ENCODE peak calls at places on chromosome 22, in five cellular contexts. L, H, N, J and G are unnamed samples.

GRCh38 chr22:46546466-46547178 is 9.2 kb upstream of the CELSR1 start:
- DNase-seq in L (no peak), H (peak; percentile 87), N (no peak), J (peak; percentile 87), G (no peak)

GRCh38 chr22:37525073-37525745 is 6.0 kb upstream of the CARD10 start:
- DNase-seq in L (peak; percentile 52), H (peak; percentile 90), N (no peak), J (no peak), G (no peak)

GRCh38 chr22:37057226-37057625 is 5.7 kb downstream of the KCTD17 start:
- DNase-seq in L (no peak), H (no peak), N (no peak), J (no peak), G (no peak)

GRCh38 chr22:20174785-20175596 is 24.1 kb upstream of the CCDC188 start:
- DNase-seq in L (no peak), H (no peak), N (no peak), J (no peak), G (no peak)

GRCh38 chr22:37309221-37310074 is 27.1 kb downstream of the CYTH4 start:
- DNase-seq in L (no peak), H (no peak), N (no peak), J (peak; percentile 67), G (no peak)

GRCh38 chr22:37023743-37024338 is 4.3 kb downstream of the MPST start:
- DNase-seq in L (no peak), H (no peak), N (no peak), J (no peak), G (no peak)

GRCh38 chr22:38238519-38239051 is 34.2 kb downstream of the TMEM184B start:
- DNase-seq in L (no peak), H (no peak), N (no peak), J (no peak), G (peak; percentile 27)

GRCh38 chr22:27485842-27486241 is 315.7 kb downstream of the MN1 start:
- DNase-seq in L (no peak), H (no peak), N (no peak), J (no peak), G (no peak)

GRCh38 chr22:27386186-27386585 is 415.4 kb downstream of the MN1 start:
- DNase-seq in L (no peak), H (no peak), N (no peak), J (no peak), G (no peak)

GRCh38 chr22:17783317-17783716 is 9.0 kb upstream of the BID start:
- DNase-seq in L (no peak), H (no peak), N (no peak), J (peak; percentile 51), G (no peak)

GRCh38 chr22:25169278-25170031 is 30.2 kb upstream of the CRYBB3 start:
- DNase-seq in L (no peak), H (no peak), N (no peak), J (no peak), G (no peak)

GRCh38 chr22:31039393-31039792 is 41.7 kb upstream of the SMTN start:
- DNase-seq in L (peak; percentile 71), H (no peak), N (no peak), J (no peak), G (no peak)

GRCh38 chr22:32545801-32546200 is 71.2 kb downstream of the FBXO7 start:
- DNase-seq in L (no peak), H (no peak), N (no peak), J (no peak), G (no peak)

GRCh38 chr22:31678748-31679147 is 16.7 kb upstream of the PISD start:
- DNase-seq in L (no peak), H (no peak), N (no peak), J (no peak), G (no peak)

GRCh38 chr22:19892925-19893324 is 38.3 kb upstream of the GNB1L start:
- DNase-seq in L (no peak), H (no peak), N (no peak), J (no peak), G (no peak)

GRCh38 chr22:46536559-46537220 is 730 bp downstream of the CELSR1 start:
- DNase-seq in L (no peak), H (peak; percentile 15), N (no peak), J (no peak), G (no peak)

GRCh38 chr22:17866127-17866526 is 91.9 kb upstream of the BID start:
- DNase-seq in L (no peak), H (no peak), N (no peak), J (no peak), G (peak; percentile 89)

GRCh38 chr22:23178512-23179254 is 1.6 kb upstream of the BCR start:
- DNase-seq in L (no peak), H (peak; percentile 51), N (no peak), J (peak; percentile 84), G (peak; percentile 80)

GRCh38 chr22:30763815-30764686 is 69.4 kb downstream of the OSBP2 start:
- DNase-seq in L (peak; percentile 56), H (peak; percentile 69), N (no peak), J (no peak), G (no peak)

GRCh38 chr22:46010177-46010867 is 33.4 kb upstream of the WNT7B start:
- DNase-seq in L (no peak), H (no peak), N (no peak), J (peak; percentile 34), G (no peak)

GRCh38 chr22:20111045-20111688 is 4.7 kb upstream of the RANBP1 start:
- DNase-seq in L (no peak), H (no peak), N (no peak), J (peak; percentile 47), G (no peak)

GRCh38 chr22:46051646-46052045 is 74.7 kb upstream of the WNT7B start:
- DNase-seq in L (no peak), H (no peak), N (no peak), J (no peak), G (no peak)

GRCh38 chr22:22721681-22722309 is 77.4 kb downstream of the GGTLC2 start:
- DNase-seq in L (no peak), H (no peak), N (no peak), J (no peak), G (no peak)

GRCh38 chr22:41405588-41405987 is 23.8 kb downstream of the TEF start:
- DNase-seq in L (no peak), H (no peak), N (no peak), J (no peak), G (no peak)

GRCh38 chr22:41907436-41908401 is 7.2 kb downstream of the SHISA8 start:
- DNase-seq in L (no peak), H (no peak), N (no peak), J (no peak), G (no peak)

GRCh38 chr22:22158965-22159364 is 85.6 kb upstream of the VPREB1 start:
- DNase-seq in L (no peak), H (no peak), N (no peak), J (no peak), G (no peak)

GRCh38 chr22:42202048-42202447 is 68.4 kb downstream of the TCF20 start:
- DNase-seq in L (no peak), H (no peak), N (no peak), J (no peak), G (no peak)

GRCh38 chr22:24465566-24465965 is 29.6 kb upstream of the UPB1 start:
- DNase-seq in L (peak; percentile 58), H (peak; percentile 43), N (no peak), J (no peak), G (no peak)

GRCh38 chr22:30582788-30583575 is 8.5 kb upstream of the GAL3ST1 start:
- DNase-seq in L (no peak), H (no peak), N (no peak), J (no peak), G (no peak)

GRCh38 chr22:23754220-23754919 is at the start of gene VPREB3:
- DNase-seq in L (no peak), H (no peak), N (no peak), J (peak; percentile 37), G (no peak)

GRCh38 chr22:44085743-44086741 is 61.9 kb downstream of the PARVB start:
- DNase-seq in L (no peak), H (peak; percentile 35), N (no peak), J (peak; percentile 81), G (no peak)
- H3K27ac ChIP-seq in L (no peak overlapping the region), H (no peak overlapping the region), N (peak overlapping the region; percentile 67), J (peak overlapping the region; percentile 29), G (no peak overlapping the region)

GRCh38 chr22:50357756-50358155 is 14.6 kb downstream of the PPP6R2 start:
- DNase-seq in L (no peak), H (no peak), N (no peak), J (no peak), G (no peak)

GRCh38 chr22:50361222-50361621 is 18.1 kb downstream of the PPP6R2 start:
- DNase-seq in L (no peak), H (no peak), N (no peak), J (no peak), G (no peak)

GRCh38 chr22:50361688-50362087 is 18.6 kb downstream of the PPP6R2 start:
- DNase-seq in L (no peak), H (no peak), N (no peak), J (no peak), G (no peak)

GRCh38 chr22:50360578-50360977 is 17.5 kb downstream of the PPP6R2 start:
- DNase-seq in L (no peak), H (no peak), N (no peak), J (no peak), G (no peak)

GRCh38 chr22:50363411-50364194 is 20.5 kb downstream of the PPP6R2 start:
- DNase-seq in L (no peak), H (no peak), N (no peak), J (no peak), G (no peak)
- H3K27ac ChIP-seq in L (no peak overlapping the region), H (no peak overlapping the region), N (no peak overlapping the region), J (no peak overlapping the region), G (no peak overlapping the region)

GRCh38 chr22:40211481-40212052 is 33.8 kb downstream of the TNRC6B start:
- DNase-seq in L (no peak), H (no peak), N (no peak), J (no peak), G (no peak)
- H3K27ac ChIP-seq in L (no peak overlapping the region), H (no peak overlapping the region), N (peak overlapping the region; percentile 61), J (peak overlapping the region; percentile 24), G (no peak overlapping the region)

GRCh38 chr22:29559853-29560252 is 6.3 kb upstream of the THOC5 start:
- DNase-seq in L (no peak), H (no peak), N (no peak), J (no peak), G (no peak)

GRCh38 chr22:29550005-29550404 is 3.6 kb downstream of the THOC5 start:
- DNase-seq in L (no peak), H (no peak), N (no peak), J (no peak), G (no peak)

GRCh38 chr22:29559030-29559429 is 5.5 kb upstream of the THOC5 start:
- DNase-seq in L (no peak), H (no peak), N (no peak), J (no peak), G (no peak)

GRCh38 chr22:29553391-29554224 is at the start of gene THOC5:
- DNase-seq in L (peak; percentile 84), H (peak; percentile 89), N (peak; percentile 44), J (peak; percentile 96), G (peak; percentile 96)

DNA sequence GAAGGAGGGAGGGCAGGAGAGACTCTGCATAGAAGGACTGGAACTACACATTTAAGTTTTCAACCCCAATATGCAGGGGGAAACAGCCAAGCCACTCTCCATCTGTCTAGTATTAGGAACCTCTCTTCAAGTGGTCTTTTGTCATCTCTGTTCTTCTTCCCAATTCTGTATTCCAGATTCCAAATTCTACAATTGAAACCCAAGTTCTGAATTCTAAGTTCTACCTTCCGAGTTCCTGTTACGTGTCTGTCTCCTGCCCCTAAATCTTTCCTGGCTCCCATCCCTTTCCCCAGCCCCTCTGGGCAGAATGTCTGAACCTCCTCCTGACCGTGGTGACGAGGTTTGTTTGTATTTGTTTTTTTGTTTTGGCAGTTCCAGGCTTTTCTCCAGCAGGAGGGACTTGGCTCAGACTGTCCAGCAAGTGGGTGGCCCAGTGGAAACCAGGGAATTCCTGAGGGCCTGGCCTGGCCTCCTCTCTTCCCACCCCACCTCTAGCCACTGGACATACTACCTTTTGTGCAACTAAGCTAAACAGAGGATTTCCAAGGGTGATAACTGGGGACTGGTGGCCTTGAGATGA is 1.6 kb upstream of the THOC5 start:
- DNase-seq in L (no peak), H (no peak), N (no peak), J (no peak), G (no peak)
- H3K27ac ChIP-seq in L (no peak overlapping the region), H (peak overlapping the region; percentile 12), N (no peak overlapping the region), J (no peak overlapping the region), G (no peak overlapping the region)